ENCODE peak calls at places on chromosomes 5 and 9, in five cellular contexts. Z is activated naive CD8-positive, alpha-beta T cell treated with anti-CD3 and anti-CD28 coated beads, Interleukin-2, amount 50 U/mL, for 24 hours; S is putamen; P is head of caudate nucleus; F is SJSA1. L is an unnamed sample.

GRCh38 chr9:19379697-19380046 is 364 bp downstream of the RPS6 start:
- DNase-seq in F (no peak), Z (no peak), P (no peak), S (no peak), L (no peak)

GRCh38 chr9:133991964-133992779 is at the start of gene VAV2:
- DNase-seq in Z (peak; percentile 59), S (no peak), F (peak; percentile 54), P (no peak), L (peak; percentile 55)

GRCh38 chr9:105475302-105475701 is 27.5 kb downstream of the FSD1L start:
- DNase-seq in F (peak; percentile 7), Z (no peak), P (no peak), S (peak; percentile 17), L (no peak)

GRCh38 chr5:21802869-21803490 is 1050.2 kb downstream of the CDH12 start:
- DNase-seq in S (peak; percentile 21), Z (no peak), F (peak; percentile 4), P (no peak), L (no peak)

GRCh38 chr9:134391319-134392231 is 65.3 kb downstream of the RXRA start:
- DNase-seq in S (no peak), F (no peak), Z (peak; percentile 86), P (no peak), L (peak; percentile 87)

GRCh38 chr9:124263800-124264426 is 6.2 kb downstream of the NEK6 start:
- DNase-seq in P (no peak), S (no peak), F (no peak), Z (no peak), L (no peak)

GRCh38 chr9:135229701-135230385 is 142.4 kb downstream of the OLFM1 start:
- DNase-seq in Z (no peak), F (no peak), P (no peak), S (no peak), L (no peak)

GRCh38 chr5:110865400-110866094 is 126.7 kb downstream of the SLC25A46 start:
- DNase-seq in Z (peak; percentile 2), S (no peak), F (no peak), P (no peak), L (peak; percentile 4)

GRCh38 chr5:122385786-122386185 is 73.7 kb downstream of the SNCAIP start:
- DNase-seq in S (no peak), P (no peak), F (no peak), Z (no peak), L (no peak)

GRCh38 chr9:96323169-96323568 is 21.2 kb upstream of the HSD17B3 start:
- DNase-seq in F (no peak), Z (no peak), P (no peak), S (no peak), L (no peak)

GRCh38 chr9:131117111-131117761 is 8.2 kb upstream of the NUP214 start:
- DNase-seq in F (no peak), Z (no peak), P (no peak), S (no peak), L (no peak)

GRCh38 chr5:54703091-54703490 is 185.5 kb downstream of the SNX18 start:
- DNase-seq in F (peak; percentile 43), Z (no peak), P (no peak), S (no peak), L (no peak)

GRCh38 chr9:7591501-7591900 is 208.1 kb downstream of the DMAC1 start:
- DNase-seq in S (no peak), P (no peak), F (no peak), Z (no peak), L (no peak)

GRCh38 chr9:107484117-107484723 is 5.3 kb downstream of the KLF4 start:
- DNase-seq in P (peak; percentile 36), S (peak; percentile 69), Z (no peak), F (peak; percentile 53), L (no peak)

GRCh38 chr9:133135193-133135745 is 14.2 kb upstream of the RALGDS start:
- DNase-seq in P (no peak), S (no peak), F (peak; percentile 86), Z (peak; percentile 73), L (peak; percentile 75)

GRCh38 chr5:13731229-13731628 is 213.3 kb downstream of the DNAH5 start:
- DNase-seq in F (no peak), P (no peak), Z (no peak), S (no peak), L (no peak)

GRCh38 chr5:93252165-93252564 is 328.9 kb downstream of the NR2F1-AS1 start:
- DNase-seq in S (no peak), P (no peak), Z (no peak), F (peak; percentile 1), L (no peak)

GRCh38 chr9:105969672-105970071 is 275.3 kb downstream of the TMEM38B start:
- DNase-seq in F (no peak), Z (no peak), P (no peak), S (no peak), L (no peak)

GRCh38 chr9:128657344-128657704 is 677 bp upstream of the DYNC2I2 start:
- DNase-seq in S (no peak), F (no peak), Z (no peak), P (no peak), L (no peak)

GRCh38 chr9:10678790-10679189 is 66.0 kb upstream of the PTPRD start:
- DNase-seq in P (no peak), S (no peak), F (no peak), Z (no peak), L (no peak)

GRCh38 chr5:91382530-91383026 is 539 bp downstream of the ARRDC3 start:
- DNase-seq in Z (peak; percentile 18), S (peak; percentile 62), F (peak; percentile 62), P (peak; percentile 51), L (peak; percentile 27)